ENCODE peak calls at places on chromosome 15, in six cellular contexts. T is IMR-90, A is H9, X is mesenchymal stem cell, B is H1, Q is neuronal stem cell. P is an unnamed sample.
A peak's percentile ranks its signal among the peaks of the same experiment; 100 is the strongest.

GRCh38 chr15:100944237-100944875 is 25.2 kb downstream of the LRRK1 start:
- DNase-seq in B (no peak), X (no peak), Q (no peak), A (no peak), T (no peak), P (no peak)

GRCh38 chr15:47987908-47988532 is 132.8 kb upstream of the SLC24A5 start:
- DNase-seq in A (no peak), T (peak; percentile 70), X (peak; percentile 76), Q (peak; percentile 50), B (no peak), P (peak; percentile 33)

GRCh38 chr15:74134387-74135027 is 4.1 kb downstream of the ISLR2 start:
- DNase-seq in Q (peak; percentile 61), X (peak; percentile 55), T (peak; percentile 23), A (peak; percentile 91), B (peak; percentile 89), P (peak; percentile 9)

GRCh38 chr15:77370580-77370979 is 49.3 kb downstream of the PEAK1 start:
- DNase-seq in A (no peak), T (peak; percentile 34), Q (no peak), X (no peak), B (no peak), P (no peak)

GRCh38 chr15:67197364-67197695 is 57.1 kb downstream of the AAGAB start:
- DNase-seq in X (peak; percentile 47), T (no peak), Q (no peak), A (no peak), B (no peak), P (no peak)

GRCh38 chr15:28994830-28995180 is 109.0 kb downstream of the APBA2 start:
- DNase-seq in T (no peak), X (no peak), A (no peak), B (no peak), Q (no peak), P (no peak)

GRCh38 chr15:48875241-48875640 is 2.7 kb upstream of the EID1 start:
- DNase-seq in Q (no peak), A (no peak), T (no peak), X (no peak), B (no peak), P (no peak)

GRCh38 chr15:26892678-26893077 is 25.8 kb downstream of the GABRA5 start:
- DNase-seq in T (no peak), B (no peak), Q (no peak), X (no peak), A (no peak), P (no peak)

GRCh38 chr15:48851956-48852355 is 26.0 kb upstream of the EID1 start:
- DNase-seq in A (no peak), T (no peak), B (no peak), X (no peak), Q (no peak), P (no peak)

GRCh38 chr15:27036210-27036609 is 65.2 kb downstream of the GABRG3 start:
- DNase-seq in B (no peak), T (no peak), X (no peak), A (no peak), Q (no peak), P (no peak)

GRCh38 chr15:63372018-63372705 is 9.5 kb downstream of the CA12 start:
- DNase-seq in B (no peak), T (peak; percentile 98), A (no peak), Q (no peak), X (peak; percentile 90), P (peak; percentile 43)

GRCh38 chr15:39880718-39881387 is 39.2 kb downstream of the GPR176 start:
- DNase-seq in X (no peak), T (no peak), B (no peak), A (no peak), Q (no peak), P (no peak)
- H3K4ac ChIP-seq in X (no peak overlapping the region), T (peak overlapping the region; percentile 22), B (no peak overlapping the region), A (no peak overlapping the region), Q (no peak overlapping the region), P (no peak overlapping the region)

GRCh38 chr15:31324739-31325431 is 1.8 kb upstream of the KLF13 start:
- DNase-seq in X (no peak), T (no peak), B (no peak), Q (no peak), A (no peak), P (no peak)
- H3K18ac ChIP-seq in X (peak overlapping the region; percentile 97), T (no peak overlapping the region), B (no peak overlapping the region), Q (no peak overlapping the region), A (no peak overlapping the region), P (peak overlapping the region; percentile 33)

GRCh38 chr15:56776839-56777238 is 43.5 kb upstream of the ZNF280D start:
- DNase-seq in B (no peak), Q (no peak), X (no peak), A (no peak), T (no peak), P (no peak)

GRCh38 chr15:56774356-56774755 is 41.0 kb upstream of the ZNF280D start:
- DNase-seq in T (no peak), Q (no peak), A (no peak), B (no peak), X (no peak), P (no peak)

GRCh38 chr15:56778761-56779160 is 45.5 kb upstream of the ZNF280D start:
- DNase-seq in B (no peak), T (no peak), Q (no peak), A (no peak), X (no peak), P (no peak)

GRCh38 chr15:56772868-56773639 is 39.7 kb upstream of the ZNF280D start:
- DNase-seq in T (peak; percentile 74), A (no peak), X (peak; percentile 72), B (no peak), Q (no peak), P (peak; percentile 7)

DNA sequence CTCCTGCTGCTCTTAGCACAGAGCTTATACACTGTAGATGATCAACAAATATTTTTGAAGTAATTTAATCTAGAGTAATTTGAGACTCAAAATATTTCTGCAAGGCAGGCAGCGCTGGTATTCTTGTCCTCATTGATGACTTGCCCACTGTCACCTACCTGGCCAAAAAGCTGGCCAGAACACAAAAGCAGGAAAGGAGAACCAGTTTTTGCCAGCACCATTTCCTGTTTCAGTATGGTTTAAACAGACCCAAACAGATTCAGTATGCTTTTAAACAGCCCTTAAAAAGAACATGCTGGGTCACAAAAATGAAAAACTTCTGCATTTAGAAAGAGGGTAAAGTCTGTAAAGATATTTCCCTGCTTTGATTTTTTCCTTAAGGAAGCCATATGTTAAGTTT is 42.3 kb upstream of the ZNF280D start:
- DNase-seq in T (no peak), B (no peak), X (no peak), A (no peak), Q (no peak), P (no peak)
- H2AFZ ChIP-seq in T (no peak overlapping the region), B (no peak overlapping the region), X (no peak overlapping the region), A (no peak overlapping the region), Q (no peak overlapping the region), P (no peak overlapping the region)

GRCh38 chr15:38066612-38067011 is 132.2 kb downstream of the TMCO5A start:
- DNase-seq in T (no peak), Q (no peak), X (no peak), A (no peak), B (no peak), P (peak; percentile 13)
- H3K4ac ChIP-seq in T (no peak overlapping the region), Q (no peak overlapping the region), X (no peak overlapping the region), A (no peak overlapping the region), B (no peak overlapping the region), P (no peak overlapping the region)

DNA sequence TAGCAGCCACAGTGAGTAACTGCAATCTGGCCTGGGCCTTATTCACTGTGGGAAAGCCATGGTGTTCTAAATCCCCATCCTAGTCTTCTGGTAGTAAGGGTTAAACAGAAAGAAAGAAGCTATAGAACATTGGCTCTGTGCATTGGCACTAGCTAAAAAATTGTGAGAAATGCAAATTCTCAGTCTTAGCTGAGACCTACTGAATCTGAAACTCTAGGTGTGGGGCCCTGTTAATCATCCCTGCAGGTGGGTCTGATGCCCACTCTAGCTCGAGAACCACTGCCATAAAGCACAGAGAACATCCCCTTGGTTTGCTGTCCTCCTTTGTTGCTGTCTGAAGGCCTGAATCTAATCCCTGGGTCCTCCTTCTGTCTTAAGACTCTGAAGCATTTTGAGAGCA is 59.3 kb downstream of the MEIS2 start:
- DNase-seq in X (no peak), A (no peak), B (no peak), Q (no peak), T (no peak), P (no peak)
- H3K18ac ChIP-seq in X (no peak overlapping the region), A (no peak overlapping the region), B (no peak overlapping the region), Q (no peak overlapping the region), T (no peak overlapping the region), P (no peak overlapping the region)